ENCODE peak calls at places on chromosomes 3 and 15, in six cellular contexts. L is T1000, Z is HFFc6, D is T-helper 9 cell, A is RWPE1, X is fibroblast of mammary gland. Y is an unnamed sample.

GRCh38 chr3:175805825-175806224 is 946.7 kb downstream of the NAALADL2 start:
- DNase-seq in L (no peak), Z (no peak), D (no peak), A (no peak), X (no peak), Y (no peak)

GRCh38 chr3:65439641-65440040 is 599.1 kb downstream of the MAGI1 start:
- DNase-seq in L (no peak), Z (peak), D (no peak), A (peak), X (peak), Y (peak)

GRCh38 chr15:101660005-101660404 is 7.8 kb upstream of the TM2D3 start:
- DNase-seq in L (no peak), Z (no peak), D (no peak), A (no peak), X (no peak), Y (no peak)

GRCh38 chr3:49647741-49648140 is 26.4 kb upstream of the APEH start:
- DNase-seq in L (no peak), Z (no peak), D (no peak), A (no peak), X (no peak), Y (no peak)

GRCh38 chr3:128395500-128396125 is 71.1 kb downstream of the DNAJB8 start:
- DNase-seq in L (no peak), Z (no peak), D (no peak), A (no peak), X (peak), Y (no peak)

GRCh38 chr15:68781766-68782588 is 38.7 kb downstream of the ANP32A start:
- DNase-seq in L (no peak), Z (no peak), D (no peak), A (no peak), X (no peak), Y (no peak)

GRCh38 chr3:81728766-81729544 is 32.5 kb downstream of the GBE1 start:
- DNase-seq in L (no peak), Z (peak), D (no peak), A (peak), X (peak), Y (peak)

GRCh38 chr15:51077565-51078153 is 17.0 kb downstream of the TNFAIP8L3 start:
- DNase-seq in L (no peak), Z (peak), D (peak), A (no peak), X (peak), Y (no peak)

GRCh38 chr3:52843881-52844280 is 9.1 kb upstream of the MUSTN1 start:
- DNase-seq in L (no peak), Z (no peak), D (no peak), A (no peak), X (no peak), Y (no peak)

GRCh38 chr15:46315540-46315939 is 680.7 kb downstream of the SQOR start:
- DNase-seq in L (no peak), Z (no peak), D (no peak), A (no peak), X (no peak), Y (no peak)

GRCh38 chr15:93152264-93152884 is 63.4 kb upstream of the RGMA start:
- DNase-seq in L (no peak), Z (no peak), D (peak), A (no peak), X (no peak), Y (no peak)

GRCh38 chr15:28907338-28907961 is 21.7 kb downstream of the APBA2 start:
- DNase-seq in L (no peak), Z (no peak), D (no peak), A (no peak), X (no peak), Y (no peak)

GRCh38 chr3:171192176-171192854 is 165.8 kb upstream of the SLC2A2 start:
- DNase-seq in L (peak), Z (peak), D (no peak), A (peak), X (peak), Y (peak)

GRCh38 chr3:152657002-152657400 is 177.9 kb upstream of the P2RY1 start:
- DNase-seq in L (no peak), Z (no peak), D (no peak), A (no peak), X (no peak), Y (no peak)

GRCh38 chr3:64740232-64740631 is 52.4 kb upstream of the ADAMTS9 start:
- DNase-seq in L (no peak), Z (no peak), D (no peak), A (no peak), X (peak), Y (no peak)

GRCh38 chr3:125428216-125428830 is 53.2 kb upstream of the ZNF148 start:
- DNase-seq in L (no peak), Z (no peak), D (no peak), A (no peak), X (no peak), Y (no peak)

GRCh38 chr3:149373235-149374125 is 4.0 kb downstream of the TM4SF1 start:
- DNase-seq in L (no peak), Z (peak), D (no peak), A (peak), X (peak), Y (no peak)

Y was measured in HTR-8/SVneo.